ENCODE peak calls at places on chromosome 21, in six cellular contexts. Z is islet precursor cell; U is stimulated activated CD8-positive, alpha-beta memory T cell treated with anti-CD3 and anti-CD28 coated beads, Interleukin-7, amount 100 ng/mL, for 1 hour; G is neural progenitor cell; X is left ventricle myocardium inferior; D is activated T-helper 1 cell treated with anti-CD3 and anti-CD28 coated beads, Interleukin-12 subunit alpha, Interleukin-12 subunit beta, Interleukin-2, Interleukin-4 antibody, amounts not matched to agents 30 ng/mL and 10 ng/mL and 1 ng/mL, durations not matched to agents 14 hours and 24 hours and 36 hours. J is an unnamed sample.

GRCh38 chr21:46322351-46323226 is 1.1 kb downstream of the C21orf58 start:
- DNase-seq in Z (peak), U (no peak), G (peak), X (no peak), D (no peak), J (no peak)

GRCh38 chr21:14753466-14754258 is 207.5 kb upstream of the SAMSN1 start:
- DNase-seq in Z (no peak), U (no peak), G (no peak), X (no peak), D (no peak), J (no peak)

GRCh38 chr21:14382486-14382834 is 486 bp downstream of the HSPA13 start:
- DNase-seq in Z (no peak), U (no peak), G (no peak), X (no peak), D (no peak), J (no peak)

GRCh38 chr21:46185717-46186116 is 1.5 kb upstream of the SPATC1L start:
- DNase-seq in Z (no peak), U (no peak), G (no peak), X (no peak), D (no peak), J (no peak)

GRCh38 chr21:33682992-33683627 is 40.8 kb downstream of the ITSN1 start:
- DNase-seq in Z (peak), U (no peak), G (no peak), X (no peak), D (no peak), J (no peak)

GRCh38 chr21:41827951-41828883 is 50.9 kb downstream of the PRDM15 start:
- DNase-seq in Z (no peak), U (no peak), G (no peak), X (no peak), D (no peak), J (no peak)

GRCh38 chr21:41425954-41426655 is at the start of gene MX1:
- DNase-seq in Z (no peak), U (peak), G (peak), X (peak), D (peak), J (no peak)

GRCh38 chr21:31873696-31874599 is 1.1 kb downstream of the HUNK start:
- DNase-seq in Z (peak), U (no peak), G (peak), X (peak), D (no peak), J (peak)

GRCh38 chr21:44496196-44496899 is 41.0 kb downstream of the LRRC3 start:
- DNase-seq in Z (no peak), U (no peak), G (no peak), X (no peak), D (no peak), J (no peak)

GRCh38 chr21:39317134-39318090 is 4.0 kb upstream of the BRWD1 start:
- DNase-seq in Z (peak), U (no peak), G (no peak), X (no peak), D (no peak), J (no peak)

GRCh38 chr21:15363921-15364320 is 299.1 kb upstream of the NRIP1 start:
- DNase-seq in Z (no peak), U (no peak), G (no peak), X (no peak), D (no peak), J (no peak)

GRCh38 chr21:34890724-34891609 is 158.1 kb downstream of the RUNX1 start:
- DNase-seq in Z (peak), U (no peak), G (peak), X (peak), D (no peak), J (no peak)

GRCh38 chr21:38980416-38981319 is 174.9 kb downstream of the ETS2 start:
- DNase-seq in Z (no peak), U (no peak), G (no peak), X (no peak), D (no peak), J (no peak)

GRCh38 chr21:15343066-15343465 is 278.3 kb upstream of the NRIP1 start:
- DNase-seq in Z (no peak), U (no peak), G (no peak), X (no peak), D (no peak), J (no peak)

GRCh38 chr21:45618846-45619485 is 24.6 kb upstream of the PCBP3 start:
- DNase-seq in Z (peak), U (no peak), G (no peak), X (no peak), D (no peak), J (no peak)

GRCh38 chr21:41901099-41901498 is 22.0 kb upstream of the PRDM15 start:
- DNase-seq in Z (no peak), U (no peak), G (no peak), X (no peak), D (no peak), J (no peak)

GRCh38 chr21:15289896-15290841 is 225.4 kb upstream of the NRIP1 start:
- DNase-seq in Z (peak), U (no peak), G (peak), X (peak), D (no peak), J (no peak)

GRCh38 chr21:20721151-20721550 is 277.1 kb upstream of the NCAM2 start:
- DNase-seq in Z (no peak), U (no peak), G (no peak), X (no peak), D (no peak), J (no peak)

GRCh38 chr21:44449473-44450363 is 5.6 kb upstream of the LRRC3 start:
- DNase-seq in Z (peak), U (no peak), G (no peak), X (no peak), D (no peak), J (peak)

GRCh38 chr21:32322103-32322502 is 23.4 kb downstream of the MRAP start:
- DNase-seq in Z (no peak), U (no peak), G (no peak), X (no peak), D (no peak), J (no peak)

GRCh38 chr21:38646213-38646837 is 148.0 kb upstream of the ERG start:
- DNase-seq in Z (no peak), U (no peak), G (no peak), X (no peak), D (no peak), J (no peak)

GRCh38 chr21:41847066-41847804 is 31.9 kb downstream of the PRDM15 start:
- DNase-seq in Z (no peak), U (no peak), G (peak), X (no peak), D (no peak), J (peak)